ENCODE peak calls at places on chromosomes 16 and 17, in five cellular contexts. F is brain microvascular endothelial cell, A is fibroblast of the aortic adventitia, X is endodermal cell, Q is RWPE1. S is an unnamed sample.

GRCh38 chr16:81697886-81698635 is 81.0 kb upstream of the PLCG2 start:
- DNase-seq in F (no peak), A (no peak), X (no peak), Q (no peak), S (no peak)

GRCh38 chr17:49565948-49566491 is 9.7 kb upstream of the NXPH3 start:
- DNase-seq in F (no peak), A (peak), X (no peak), Q (no peak), S (no peak)

GRCh38 chr16:2385441-2385840 is 43.8 kb upstream of the CCNF start:
- DNase-seq in F (no peak), A (peak), X (peak), Q (peak), S (no peak)

GRCh38 chr17:82985973-82986372 is 93.4 kb upstream of the METRNL start:
- DNase-seq in F (peak), A (no peak), X (peak), Q (no peak), S (peak)

GRCh38 chr17:50165867-50166517 is at the start of gene SGCA:
- DNase-seq in F (no peak), A (peak), X (no peak), Q (no peak), S (no peak)

GRCh38 chr17:37089998-37090397 is 141.2 kb downstream of the AATF start:
- DNase-seq in F (no peak), A (no peak), X (no peak), Q (no peak), S (peak)

GRCh38 chr16:81767987-81768592 is 11.0 kb upstream of the PLCG2 start:
- DNase-seq in F (no peak), A (no peak), X (no peak), Q (no peak), S (no peak)

GRCh38 chr16:57534337-57534880 is 2.0 kb downstream of the CCDC102A start:
- DNase-seq in F (no peak), A (no peak), X (peak), Q (no peak), S (no peak)

GRCh38 chr17:57892146-57892819 is 42.4 kb upstream of the MRPS23 start:
- DNase-seq in F (peak), A (peak), X (peak), Q (peak), S (peak)

GRCh38 chr17:57270801-57271245 is 14.5 kb downstream of the MSI2 start:
- DNase-seq in F (no peak), A (no peak), X (peak), Q (no peak), S (no peak)

DNA sequence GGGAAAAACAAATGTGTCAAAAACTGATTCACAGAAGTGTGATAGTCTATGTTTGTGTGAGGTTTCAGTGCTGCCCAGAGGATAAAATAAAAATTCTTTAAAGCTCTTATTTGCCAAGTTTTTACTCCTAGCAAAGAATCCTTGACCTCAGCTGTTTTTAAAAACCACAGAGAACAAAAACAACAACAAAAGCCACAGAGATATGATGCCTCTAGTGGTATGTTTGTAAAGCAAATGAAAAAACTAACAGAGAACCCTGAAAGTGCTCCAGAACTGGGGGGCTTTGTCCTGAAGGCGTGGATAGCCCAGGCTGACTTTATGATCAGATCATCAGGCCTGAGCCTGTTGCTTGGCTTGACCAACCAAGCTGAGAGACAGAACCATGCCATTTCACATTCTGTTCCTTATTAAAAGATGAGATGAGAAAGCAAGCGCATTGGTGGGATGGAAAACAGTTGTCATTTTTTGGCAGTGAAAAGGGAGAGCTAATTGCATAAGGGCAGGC is 411.1 kb downstream of the CPPED1 start:
- DNase-seq in F (no peak), A (no peak), X (no peak), Q (no peak), S (no peak)
- TF ChIP-seq CTCF in F (no peak), A (peak), X (peak), Q (no peak), S (no peak)

DNA sequence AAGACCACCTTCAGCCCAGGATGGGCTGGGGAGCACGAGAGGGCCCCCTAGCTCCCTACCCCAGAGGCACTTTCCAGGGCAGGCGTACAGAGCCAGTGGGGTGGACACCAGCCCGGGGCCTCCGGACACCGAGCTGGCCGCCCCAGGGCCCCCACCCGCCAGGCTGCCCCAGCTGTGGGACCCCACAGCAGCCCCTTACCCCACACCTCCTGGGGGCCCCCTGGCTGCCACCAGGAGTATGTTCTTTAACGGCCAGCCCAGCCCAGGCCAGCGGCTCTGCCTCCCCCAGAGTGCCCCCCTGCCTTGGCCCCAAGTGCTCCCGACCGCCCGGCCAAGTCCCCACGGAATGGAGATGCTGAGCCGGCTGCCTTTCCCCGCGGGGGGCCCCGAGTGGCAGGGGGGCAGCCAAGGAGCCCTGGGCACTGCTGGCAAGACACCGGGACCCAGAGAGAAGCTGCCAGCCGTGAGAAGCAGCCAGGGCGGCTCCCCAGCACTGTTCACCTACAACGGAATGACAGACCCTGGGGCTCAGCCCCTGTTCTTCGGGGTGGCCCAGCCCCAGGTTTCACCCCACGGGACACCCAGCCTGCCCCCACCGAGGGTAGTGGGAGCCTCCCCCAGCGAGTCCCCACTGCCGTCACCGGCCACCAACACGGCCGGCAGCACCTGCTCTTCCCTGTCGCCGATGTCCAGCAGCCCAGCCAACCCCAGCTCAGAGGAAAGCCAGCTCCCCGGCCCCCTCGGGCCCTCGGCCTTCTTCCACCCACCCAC is 24.3 kb upstream of the ZFPM1 start:
- DNase-seq in F (no peak), A (no peak), X (no peak), Q (no peak), S (no peak)
- TF ChIP-seq CTCF in F (peak), A (no peak), X (peak), Q (no peak), S (no peak)

DNA sequence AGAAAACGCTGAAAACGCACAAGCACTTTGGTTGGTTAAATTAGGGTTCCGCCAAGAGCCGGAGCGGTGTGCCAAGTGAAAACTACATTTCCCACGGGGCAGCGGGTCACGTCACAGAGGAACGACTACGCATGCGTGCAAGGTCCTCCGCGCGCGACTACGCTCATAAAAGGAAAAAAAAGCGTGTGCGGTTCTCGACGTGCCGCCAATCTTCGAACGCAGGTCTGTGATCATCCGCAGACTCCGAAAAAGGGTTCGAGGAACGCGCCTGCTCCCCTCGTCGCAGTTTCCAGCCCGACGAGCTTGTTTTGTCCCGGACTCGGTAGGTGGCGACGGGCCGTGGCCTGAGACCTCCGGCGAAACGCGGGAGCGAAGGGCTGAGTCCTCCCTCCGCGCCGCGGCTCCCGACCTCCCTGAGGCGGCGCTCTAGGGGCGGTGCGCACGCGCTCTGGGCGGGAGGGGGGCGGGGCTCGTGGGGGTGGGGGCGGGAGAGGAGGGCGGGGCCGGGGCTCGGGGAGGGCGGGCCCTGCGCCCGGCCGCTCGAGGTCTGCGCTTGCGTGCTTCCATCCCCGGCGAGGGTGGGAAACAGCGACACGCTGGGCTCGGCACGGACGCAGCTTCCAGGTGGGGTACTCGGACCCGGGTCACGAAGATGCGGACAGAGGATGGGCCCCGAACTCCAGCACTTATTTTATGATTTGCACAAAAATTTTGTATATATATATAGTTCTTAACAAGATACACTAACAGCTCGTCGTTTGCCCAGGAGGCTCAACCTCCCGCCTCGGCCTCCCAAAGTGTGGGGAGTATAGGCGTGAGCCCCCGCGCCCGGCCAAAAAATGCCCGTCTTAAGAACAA is at the start of gene SGF29:
- DNase-seq in F (peak), A (peak), X (peak), Q (peak), S (peak)
- TF ChIP-seq CTCF in F (no peak), A (peak), X (peak), Q (peak), S (peak)

GRCh38 chr17:47840742-47841487 is at the start of gene SCRN2:
- DNase-seq in F (peak), A (peak), X (peak), Q (peak), S (peak)
- TF ChIP-seq CTCF in F (peak), A (peak), X (peak), Q (peak), S (peak)

GRCh38 chr16:14004031-14004718 is 66.9 kb upstream of the MRTFB start:
- DNase-seq in F (no peak), A (no peak), X (no peak), Q (no peak), S (no peak)

GRCh38 chr16:14004719-14005315 is 66.3 kb upstream of the MRTFB start:
- DNase-seq in F (no peak), A (no peak), X (no peak), Q (no peak), S (no peak)

GRCh38 chr16:14001521-14001920 is 69.6 kb upstream of the MRTFB start:
- DNase-seq in F (no peak), A (no peak), X (no peak), Q (no peak), S (no peak)

GRCh38 chr16:14002416-14002815 is 68.7 kb upstream of the MRTFB start:
- DNase-seq in F (no peak), A (no peak), X (no peak), Q (no peak), S (peak)

DNA sequence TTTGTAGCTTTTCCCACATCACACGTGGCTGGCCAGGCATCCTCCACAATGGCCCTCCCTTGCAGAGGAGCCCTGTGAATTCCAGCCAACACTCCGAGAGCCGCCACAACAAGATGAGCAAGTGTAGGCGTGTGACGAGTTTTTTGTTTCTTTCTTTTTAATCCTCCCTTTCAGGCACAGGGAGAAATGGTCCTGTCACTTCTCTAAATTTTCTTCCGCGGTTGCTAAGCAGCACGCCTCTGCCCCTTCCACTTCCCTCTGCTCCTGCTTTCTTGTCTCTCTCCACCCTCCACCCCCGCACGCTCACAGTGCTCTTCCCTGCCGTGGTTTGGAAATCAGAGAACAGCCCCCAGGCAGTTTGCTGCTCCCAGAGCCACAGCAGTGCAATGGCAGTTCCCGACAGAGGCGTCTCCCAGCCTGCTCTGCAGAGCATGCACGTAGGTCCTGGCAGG is 68.0 kb upstream of the MRTFB start:
- DNase-seq in F (peak), A (peak), X (peak), Q (peak), S (peak)
- TF ChIP-seq CTCF in F (peak), A (peak), X (peak), Q (no peak), S (no peak)

GRCh38 chr17:76390003-76390421 is 5.6 kb downstream of the SPHK1 start:
- DNase-seq in F (no peak), A (no peak), X (no peak), Q (no peak), S (no peak)

GRCh38 chr17:76386966-76387765 is 2.8 kb downstream of the SPHK1 start:
- DNase-seq in F (no peak), A (no peak), X (no peak), Q (no peak), S (no peak)

GRCh38 chr17:76391200-76391715 is 6.8 kb downstream of the SPHK1 start:
- DNase-seq in F (no peak), A (no peak), X (no peak), Q (no peak), S (no peak)

GRCh38 chr17:76385892-76386786 is 1.7 kb downstream of the SPHK1 start:
- DNase-seq in F (peak), A (peak), X (peak), Q (peak), S (peak)

DNA sequence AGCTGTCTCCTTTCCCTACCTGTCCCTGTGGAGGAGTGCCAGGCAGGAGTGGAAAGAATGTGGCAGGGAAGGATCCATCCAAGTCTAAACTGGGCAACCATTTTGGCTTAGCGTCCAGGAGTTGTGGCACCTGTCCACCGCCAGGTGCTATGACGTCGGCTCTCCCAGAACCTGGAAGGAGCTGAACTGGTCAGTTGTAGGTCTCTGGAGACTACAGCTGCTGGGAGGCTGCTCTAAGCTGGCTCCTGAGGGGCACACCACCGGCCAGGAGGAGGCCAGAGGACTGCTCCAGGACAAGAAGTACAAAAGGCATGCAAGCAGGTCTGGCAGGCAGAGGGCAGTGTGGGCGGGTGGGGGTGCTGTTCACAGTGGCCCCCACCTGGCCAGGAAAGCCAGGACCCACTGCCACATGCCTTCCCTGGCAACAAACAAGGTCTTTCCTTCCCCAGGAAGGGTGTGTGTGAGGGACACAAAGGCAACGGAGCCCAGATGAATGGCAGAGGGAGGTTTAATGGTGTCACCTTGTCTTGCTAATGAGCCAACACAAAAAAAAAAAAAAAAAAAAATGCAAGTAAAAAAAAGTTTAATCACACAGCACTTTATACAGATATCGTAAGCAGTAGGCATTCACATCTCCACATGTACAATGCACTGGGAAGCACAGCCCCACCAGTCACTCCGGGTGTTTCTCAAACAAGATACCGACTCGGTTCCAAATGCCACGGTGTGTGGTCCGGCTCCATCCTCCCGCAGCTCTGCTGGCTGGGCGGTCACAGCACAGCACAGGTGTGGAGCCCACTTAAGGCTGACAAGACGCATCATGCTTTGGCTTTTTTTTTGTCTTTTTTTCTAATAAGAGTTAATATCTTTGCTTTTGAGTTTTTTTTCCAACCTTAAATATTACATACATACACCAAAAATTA is 4.8 kb downstream of the SPHK1 start:
- DNase-seq in F (no peak), A (no peak), X (peak), Q (no peak), S (no peak)
- TF ChIP-seq CTCF in F (peak), A (peak), X (peak), Q (no peak), S (no peak)

DNA sequence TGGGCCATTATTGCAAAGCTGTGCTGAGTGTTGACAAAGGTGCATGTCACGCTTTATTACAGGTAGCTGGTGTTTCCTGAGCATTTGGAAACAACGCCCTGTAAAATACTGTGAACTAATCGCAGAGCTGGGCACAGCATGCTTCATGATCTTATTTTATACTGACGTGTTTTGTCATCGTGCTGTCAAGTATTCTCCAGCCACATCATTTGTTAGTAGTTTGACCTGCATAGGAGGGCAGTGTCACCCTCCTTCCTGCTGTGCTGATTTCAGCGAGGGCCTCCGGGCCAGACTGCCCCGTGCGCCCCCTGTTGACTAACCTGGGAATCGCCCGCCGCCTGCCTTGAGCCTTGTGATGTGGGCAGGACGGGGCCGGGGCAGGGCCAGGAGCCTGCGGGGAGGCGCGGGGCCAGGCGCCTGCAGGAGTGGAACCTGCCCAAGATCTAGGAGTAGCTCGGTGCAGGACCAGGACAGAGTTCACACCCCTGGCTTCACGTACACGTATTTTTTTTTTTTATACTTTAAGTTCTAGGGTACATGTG is 820.7 kb downstream of the KCNJ18 start:
- DNase-seq in F (no peak), A (no peak), X (no peak), Q (no peak), S (no peak)
- TF ChIP-seq CTCF in F (no peak), A (no peak), X (no peak), Q (no peak), S (no peak)

GRCh38 chr16:17887963-17888362 is 417.2 kb upstream of the XYLT1 start:
- DNase-seq in F (peak), A (no peak), X (no peak), Q (no peak), S (no peak)

GRCh38 chr16:17885659-17886200 is 415.0 kb upstream of the XYLT1 start:
- DNase-seq in F (no peak), A (no peak), X (peak), Q (no peak), S (no peak)
- TF ChIP-seq CTCF in F (no peak), A (no peak), X (no peak), Q (no peak), S (no peak)

GRCh38 chr16:49283376-49284049 is 1.9 kb upstream of the CBLN1 start:
- DNase-seq in F (no peak), A (no peak), X (peak), Q (no peak), S (no peak)

GRCh38 chr16:49281481-49281842 is at the start of gene CBLN1:
- DNase-seq in F (no peak), A (no peak), X (no peak), Q (no peak), S (no peak)

GRCh38 chr16:49282690-49283375 is 1.2 kb upstream of the CBLN1 start:
- DNase-seq in F (no peak), A (no peak), X (peak), Q (no peak), S (peak)

GRCh38 chr16:49280861-49281331 is 742 bp downstream of the CBLN1 start:
- DNase-seq in F (no peak), A (no peak), X (no peak), Q (no peak), S (no peak)

DNA sequence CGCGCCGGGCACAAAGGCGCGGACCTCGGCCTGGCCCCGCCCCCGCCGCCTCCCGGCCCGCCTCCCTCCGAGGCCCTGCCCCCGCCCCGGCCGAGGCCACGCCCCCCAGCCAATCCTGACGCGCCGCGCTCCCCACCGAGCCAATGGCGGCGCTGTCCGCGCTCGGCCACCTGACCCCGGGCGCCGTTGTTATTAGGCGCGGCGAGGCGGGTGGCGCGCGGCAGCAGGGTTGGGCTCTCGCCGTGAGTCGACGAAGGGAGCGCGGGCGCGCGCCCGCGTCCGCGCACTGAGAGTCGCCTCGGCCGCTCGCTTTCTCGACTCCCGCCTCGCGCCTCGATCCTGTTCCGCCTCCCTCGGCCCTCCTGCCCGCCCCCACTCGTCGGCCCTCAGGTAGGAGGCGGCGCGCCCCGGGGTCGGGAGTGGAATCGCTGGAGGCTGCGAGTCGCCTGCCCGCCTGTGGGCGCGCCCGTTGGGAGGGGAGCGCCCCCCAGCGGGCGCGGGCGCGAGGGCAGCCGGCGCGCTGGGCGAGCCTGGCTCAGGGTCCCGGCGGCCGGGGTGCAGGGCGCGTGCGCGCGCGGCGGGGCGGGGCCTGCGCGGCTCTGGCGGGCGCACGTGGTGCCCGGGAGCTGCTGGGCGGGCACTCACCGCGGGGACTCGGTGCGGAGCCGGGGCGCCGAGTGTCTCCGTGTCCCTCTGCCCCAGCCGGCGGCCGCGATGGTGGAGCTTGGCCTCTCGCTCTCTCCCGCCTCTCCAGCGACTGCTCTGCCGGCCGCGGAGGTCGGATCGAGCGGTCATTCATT is 405 bp upstream of the CBLN1 start:
- DNase-seq in F (peak), A (peak), X (peak), Q (peak), S (peak)
- TF ChIP-seq CTCF in F (no peak), A (no peak), X (peak), Q (peak), S (no peak)

S was measured in GM20000.